ENCODE peak calls at places on chromosomes 7 and 10, in five cellular contexts. I, S, N, T and F are unnamed samples.

GRCh38 chr7:131300078-131300477 is 27.6 kb upstream of the MKLN1 start:
- DNase-seq in I (no peak), S (no peak), N (no peak), T (no peak), F (no peak)

GRCh38 chr7:112080974-112081373 is 125.2 kb downstream of the DOCK4 start:
- DNase-seq in I (no peak), S (no peak), N (peak), T (peak), F (peak)

GRCh38 chr7:136009488-136010079 is 32.4 kb upstream of the MTPN start:
- DNase-seq in I (no peak), S (peak), N (no peak), T (peak), F (no peak)

GRCh38 chr10:90977162-90977854 is 56.4 kb upstream of the ANKRD1 start:
- DNase-seq in I (no peak), S (no peak), N (no peak), T (no peak), F (no peak)

GRCh38 chr7:65449505-65449852 is 75.8 kb downstream of the ZNF92 start:
- DNase-seq in I (no peak), S (no peak), N (no peak), T (no peak), F (no peak)

GRCh38 chr10:29386347-29386999 is 97.6 kb downstream of the LYZL1 start:
- DNase-seq in I (no peak), S (no peak), N (no peak), T (peak), F (no peak)

GRCh38 chr7:156518466-156518865 is 122.1 kb upstream of the RNF32 start:
- DNase-seq in I (no peak), S (no peak), N (no peak), T (no peak), F (no peak)

GRCh38 chr7:3892167-3892566 is 591.1 kb downstream of the SDK1 start:
- DNase-seq in I (no peak), S (no peak), N (no peak), T (no peak), F (no peak)

GRCh38 chr7:112470194-112470593 is 10.6 kb upstream of the LSMEM1 start:
- DNase-seq in I (no peak), S (no peak), N (no peak), T (no peak), F (no peak)

GRCh38 chr7:135486258-135486657 is 23.6 kb downstream of the CNOT4 start:
- DNase-seq in I (no peak), S (no peak), N (no peak), T (no peak), F (no peak)

GRCh38 chr10:4081691-4082111 is 296.7 kb upstream of the KLF6 start:
- DNase-seq in I (no peak), S (no peak), N (no peak), T (peak), F (no peak)

GRCh38 chr7:147432068-147432467 is 1158.5 kb upstream of the C7orf33 start:
- DNase-seq in I (no peak), S (no peak), N (no peak), T (peak), F (no peak)

GRCh38 chr7:21939136-21939857 is 6.4 kb downstream of the CDCA7L start:
- DNase-seq in I (no peak), S (no peak), N (no peak), T (peak), F (no peak)

GRCh38 chr7:116463956-116464355 is 35.6 kb upstream of the CAV2 start:
- DNase-seq in I (no peak), S (no peak), N (no peak), T (no peak), F (no peak)

GRCh38 chr7:139763330-139763729 is 14.5 kb downstream of the HIPK2 start:
- DNase-seq in I (no peak), S (no peak), N (no peak), T (no peak), F (no peak)

GRCh38 chr10:113073549-113074189 is 123.6 kb downstream of the TCF7L2 start:
- DNase-seq in I (no peak), S (peak), N (peak), T (peak), F (no peak)

GRCh38 chr7:31957756-31958155 is 112.5 kb downstream of the PDE1C start:
- DNase-seq in I (no peak), S (no peak), N (no peak), T (no peak), F (no peak)

GRCh38 chr10:5811387-5811821 is 1.8 kb downstream of the GDI2 start:
- DNase-seq in I (no peak), S (no peak), N (no peak), T (peak), F (no peak)

GRCh38 chr7:148856035-148856881 is 27.8 kb downstream of the EZH2 start:
- DNase-seq in I (no peak), S (no peak), N (no peak), T (peak), F (no peak)

GRCh38 chr10:91796332-91797076 is 1.7 kb upstream of the TNKS2 start:
- DNase-seq in I (peak), S (no peak), N (peak), T (peak), F (no peak)

GRCh38 chr10:84344560-84344959 is 16.2 kb downstream of the CCSER2 start:
- DNase-seq in I (no peak), S (no peak), N (no peak), T (no peak), F (no peak)

GRCh38 chr10:35822316-35822715 is 180.2 kb upstream of the FZD8 start:
- DNase-seq in I (peak), S (no peak), N (peak), T (peak), F (no peak)

GRCh38 chr7:130890176-130891020 is 156.4 kb upstream of the KLF14 start:
- DNase-seq in I (no peak), S (no peak), N (no peak), T (no peak), F (no peak)

GRCh38 chr10:70323143-70323696 is 39.4 kb upstream of the NPFFR1 start:
- DNase-seq in I (no peak), S (no peak), N (no peak), T (no peak), F (no peak)

GRCh38 chr7:131327049-131327625 is 539 bp upstream of the MKLN1 start:
- DNase-seq in I (no peak), S (no peak), N (peak), T (peak), F (no peak)

GRCh38 chr10:123942114-123942513 is 50.5 kb upstream of the CPXM2 start:
- DNase-seq in I (no peak), S (no peak), N (no peak), T (no peak), F (no peak)

GRCh38 chr7:52863667-52864066 is 171.8 kb upstream of the POM121L12 start:
- DNase-seq in I (no peak), S (no peak), N (no peak), T (no peak), F (no peak)

GRCh38 chr10:103021897-103022286 is 103.8 kb downstream of the CNNM2 start:
- DNase-seq in I (no peak), S (peak), N (no peak), T (peak), F (no peak)

GRCh38 chr7:106181658-106182265 is 69.7 kb upstream of the SYPL1 start:
- DNase-seq in I (no peak), S (no peak), N (no peak), T (no peak), F (no peak)

GRCh38 chr7:156475179-156475578 is 165.4 kb upstream of the RNF32 start:
- DNase-seq in I (no peak), S (no peak), N (no peak), T (no peak), F (peak)

GRCh38 chr10:28788767-28789166 is 111.4 kb downstream of the BAMBI start:
- DNase-seq in I (no peak), S (no peak), N (no peak), T (no peak), F (no peak)

GRCh38 chr10:119274519-119275045 is 67.2 kb downstream of the GRK5 start:
- DNase-seq in I (no peak), S (no peak), N (no peak), T (no peak), F (no peak)

GRCh38 chr10:3355536-3355935 is 183.0 kb upstream of the PITRM1 start:
- DNase-seq in I (no peak), S (no peak), N (no peak), T (no peak), F (no peak)

GRCh38 chr10:70967591-70968588 is 79.5 kb upstream of the PCBD1 start:
- DNase-seq in I (no peak), S (no peak), N (no peak), T (no peak), F (no peak)

GRCh38 chr7:93921607-93922446 is at the start of gene GNG11:
- DNase-seq in I (peak), S (no peak), N (peak), T (peak), F (peak)

GRCh38 chr10:83544049-83544448 is 595.3 kb upstream of the GHITM start:
- DNase-seq in I (no peak), S (no peak), N (no peak), T (peak), F (no peak)

GRCh38 chr10:85259908-85260307 is 931.5 kb downstream of the CCSER2 start:
- DNase-seq in I (no peak), S (no peak), N (no peak), T (no peak), F (no peak)

GRCh38 chr10:61633665-61634064 is 29.1 kb upstream of the CABCOCO1 start:
- DNase-seq in I (no peak), S (no peak), N (no peak), T (peak), F (no peak)

GRCh38 chr10:59237775-59238174 is 61.3 kb downstream of the PHYHIPL start:
- DNase-seq in I (no peak), S (no peak), N (no peak), T (no peak), F (no peak)

GRCh38 chr7:103571591-103571990 is 125.6 kb upstream of the SLC26A5 start:
- DNase-seq in I (no peak), S (no peak), N (no peak), T (no peak), F (no peak)

GRCh38 chr7:158957921-158958471 is 101.6 kb downstream of the DYNC2I1 start:
- DNase-seq in I (peak), S (no peak), N (peak), T (no peak), F (no peak)
- H3K4me3 ChIP-seq in I (peak), S (no peak), N (no peak), T (no peak), F (no peak)

GRCh38 chr7:29086545-29086944 is 59.8 kb downstream of the CPVL start:
- DNase-seq in I (no peak), S (no peak), N (no peak), T (no peak), F (no peak)

GRCh38 chr7:29087840-29088169 is 58.5 kb downstream of the CPVL start:
- DNase-seq in I (no peak), S (no peak), N (no peak), T (no peak), F (no peak)

GRCh38 chr7:29095666-29096560 is 50.4 kb downstream of the CPVL start:
- DNase-seq in I (no peak), S (no peak), N (no peak), T (no peak), F (no peak)

GRCh38 chr7:29091722-29092121 is 54.6 kb downstream of the CPVL start:
- DNase-seq in I (no peak), S (no peak), N (no peak), T (peak), F (no peak)

GRCh38 chr7:29091121-29091601 is 55.2 kb downstream of the CPVL start:
- DNase-seq in I (no peak), S (no peak), N (peak), T (peak), F (no peak)
- H3K4me3 ChIP-seq in I (peak), S (peak), N (no peak), T (peak), F (no peak)

GRCh38 chr7:18499407-18500197 is 4.1 kb downstream of the HDAC9 start:
- DNase-seq in I (no peak), S (no peak), N (peak), T (no peak), F (no peak)

GRCh38 chr7:18497800-18498199 is 2.3 kb downstream of the HDAC9 start:
- DNase-seq in I (no peak), S (no peak), N (no peak), T (no peak), F (no peak)

GRCh38 chr7:18497082-18497481 is 1.5 kb downstream of the HDAC9 start:
- DNase-seq in I (no peak), S (no peak), N (no peak), T (no peak), F (no peak)

GRCh38 chr7:18496336-18496700 is 769 bp downstream of the HDAC9 start:
- DNase-seq in I (no peak), S (no peak), N (no peak), T (no peak), F (no peak)

DNA sequence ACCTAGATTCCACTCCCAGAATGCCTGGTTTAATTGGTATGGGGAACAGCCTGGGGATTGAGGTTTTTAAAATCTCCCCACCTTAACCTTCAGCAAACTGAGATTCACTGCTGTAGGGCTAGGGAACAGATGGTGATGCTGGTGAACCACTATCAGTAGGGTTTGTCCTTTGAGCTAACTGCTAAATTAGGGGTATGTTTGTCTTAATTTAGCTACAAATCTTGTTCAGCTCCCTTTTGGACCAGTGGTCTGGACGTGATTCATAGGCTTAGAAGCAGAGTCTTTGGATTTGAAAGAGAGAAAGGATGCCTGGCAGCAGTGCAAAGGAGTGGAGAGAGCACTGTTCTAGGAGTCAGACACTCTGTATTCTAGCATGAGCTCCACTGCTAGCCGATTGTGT is 2.8 kb downstream of the HDAC9 start:
- DNase-seq in I (no peak), S (no peak), N (no peak), T (no peak), F (no peak)
- H3K4me3 ChIP-seq in I (no peak), S (no peak), N (no peak), T (no peak), F (no peak)

GRCh38 chr10:72218756-72219155 is 2.7 kb upstream of the ASCC1 start:
- DNase-seq in I (no peak), S (no peak), N (no peak), T (no peak), F (no peak)

GRCh38 chr10:72220637-72221036 is 4.6 kb upstream of the ASCC1 start:
- DNase-seq in I (no peak), S (no peak), N (no peak), T (no peak), F (no peak)

GRCh38 chr10:72221278-72221677 is 5.2 kb upstream of the ASCC1 start:
- DNase-seq in I (no peak), S (no peak), N (no peak), T (no peak), F (no peak)

GRCh38 chr10:72218329-72218728 is 2.3 kb upstream of the ASCC1 start:
- DNase-seq in I (no peak), S (no peak), N (no peak), T (no peak), F (no peak)

GRCh38 chr10:72219229-72219814 is 3.2 kb upstream of the ASCC1 start:
- DNase-seq in I (no peak), S (no peak), N (no peak), T (no peak), F (no peak)
- H3K4me3 ChIP-seq in I (no peak), S (no peak), N (no peak), T (no peak), F (no peak)

DNA sequence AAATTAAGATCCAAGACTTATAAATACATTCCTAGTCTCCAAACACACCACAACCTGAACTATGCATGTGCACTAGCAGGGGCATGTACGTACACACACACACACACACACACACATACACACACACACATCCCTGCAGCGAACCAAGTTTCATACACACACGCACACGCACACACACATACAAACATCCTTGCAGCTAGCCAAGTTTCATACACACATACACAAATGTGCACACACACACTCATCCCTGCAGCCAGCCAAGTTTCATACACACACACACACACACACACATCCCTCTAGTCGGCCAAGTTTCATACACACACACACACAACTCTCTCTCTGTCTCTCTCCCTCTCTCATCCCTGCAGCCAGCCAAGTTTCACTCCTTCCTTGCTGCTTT is 82.7 kb upstream of the WIPF3 start:
- DNase-seq in I (no peak), S (no peak), N (no peak), T (peak), F (no peak)
- H3K4me3 ChIP-seq in I (no peak), S (no peak), N (no peak), T (no peak), F (no peak)

GRCh38 chr7:76291346-76292205 is 10.9 kb upstream of the HSPB1 start:
- DNase-seq in I (peak), S (peak), N (peak), T (peak), F (peak)
- H3K4me3 ChIP-seq in I (peak), S (peak), N (peak), T (peak), F (peak)

GRCh38 chr7:36154255-36155212 is 1.5 kb downstream of the EEPD1 start:
- DNase-seq in I (no peak), S (no peak), N (peak), T (no peak), F (no peak)
- H3K4me3 ChIP-seq in I (peak), S (peak), N (peak), T (no peak), F (peak)